ENCODE peak calls at places on chromosomes 6 and 20, in seven cellular contexts. V is epithelial cell of prostate, S is tibial nerve, E is cardiac muscle cell, A is left ventricle myocardium inferior, O is lung, G is psoas muscle. H is an unnamed sample.

GRCh38 chr6:147676468-147676867 is 168.0 kb downstream of the SAMD5 start:
- DNase-seq in V (no peak), S (no peak), E (no peak), A (no peak), O (no peak), G (no peak), H (no peak)

GRCh38 chr6:140921366-140922226 is 1211.1 kb upstream of the GJE1 start:
- DNase-seq in E (peak), V (peak), O (no peak), S (no peak), A (no peak), G (no peak), H (no peak)

GRCh38 chr6:167760979-167761793 is 65.5 kb upstream of the AFDN start:
- DNase-seq in S (peak), V (no peak), G (no peak), E (peak), A (peak), O (peak), H (no peak)

GRCh38 chr20:11378252-11378651 is 539.4 kb upstream of the BTBD3 start:
- DNase-seq in G (no peak), V (no peak), O (no peak), E (no peak), S (no peak), A (no peak), H (no peak)

GRCh38 chr6:157452096-157452495 is 71.1 kb downstream of the ZDHHC14 start:
- DNase-seq in S (no peak), A (no peak), V (no peak), O (no peak), G (no peak), E (no peak), H (no peak)

GRCh38 chr6:15776458-15776980 is 113.7 kb upstream of the DTNBP1 start:
- DNase-seq in G (no peak), A (no peak), V (no peak), O (no peak), E (no peak), S (no peak), H (no peak)

GRCh38 chr20:50561379-50562078 is 51.3 kb downstream of the PTPN1 start:
- DNase-seq in E (peak), A (no peak), V (peak), G (no peak), O (no peak), S (no peak), H (no peak)

GRCh38 chr20:1565461-1565860 is 8.0 kb upstream of the SIRPD start:
- DNase-seq in E (no peak), V (no peak), S (no peak), O (no peak), G (no peak), A (no peak), H (no peak)

GRCh38 chr6:72534236-72534635 is 87.6 kb upstream of the KCNQ5 start:
- DNase-seq in A (no peak), E (no peak), V (no peak), S (no peak), G (no peak), O (no peak), H (no peak)

GRCh38 chr6:137958809-137959565 is 91.9 kb downstream of the TNFAIP3 start:
- DNase-seq in A (no peak), V (peak), E (peak), S (no peak), O (no peak), G (no peak), H (no peak)

GRCh38 chr6:170097505-170098427 is 193.1 kb downstream of the DLL1 start:
- DNase-seq in A (no peak), G (no peak), S (no peak), V (no peak), O (no peak), E (no peak), H (no peak)

GRCh38 chr6:3506195-3506594 is 49.3 kb upstream of the SLC22A23 start:
- DNase-seq in E (no peak), V (no peak), S (no peak), A (no peak), G (no peak), O (no peak), H (no peak)

GRCh38 chr20:35294293-35294685 is 2.1 kb upstream of the FAM83C start:
- DNase-seq in S (no peak), O (no peak), V (no peak), E (no peak), A (no peak), G (no peak), H (no peak)

GRCh38 chr20:49507741-49508434 is 25.4 kb upstream of the KCNB1 start:
- DNase-seq in A (no peak), V (peak), G (no peak), S (no peak), O (no peak), E (no peak), H (no peak)

GRCh38 chr20:2108987-2109386 is 7.4 kb downstream of the STK35 start:
- DNase-seq in O (no peak), G (no peak), S (no peak), V (peak), A (no peak), E (peak), H (no peak)

GRCh38 chr20:59120491-59120890 is 43.1 kb upstream of the ZNF831 start:
- DNase-seq in E (no peak), G (no peak), A (no peak), O (no peak), S (no peak), V (no peak), H (no peak)

GRCh38 chr20:5825136-5825719 is 75.0 kb downstream of the SHLD1 start:
- DNase-seq in S (no peak), E (no peak), V (no peak), A (no peak), G (no peak), O (no peak), H (no peak)

GRCh38 chr6:131103296-131103695 is 32.0 kb upstream of the AKAP7 start:
- DNase-seq in A (no peak), S (no peak), E (no peak), G (no peak), V (no peak), O (no peak), H (no peak)

GRCh38 chr6:46606318-46606717 is 46.3 kb downstream of the CYP39A1 start:
- DNase-seq in O (no peak), G (no peak), A (no peak), S (no peak), V (no peak), E (no peak), H (no peak)

GRCh38 chr6:35035481-35036030 is 105.6 kb downstream of the TCP11 start:
- DNase-seq in A (no peak), S (no peak), V (no peak), G (no peak), E (no peak), O (no peak), H (no peak)

GRCh38 chr6:159797554-159797953 is 2.5 kb upstream of the PNLDC1 start:
- DNase-seq in G (no peak), S (no peak), E (no peak), V (no peak), O (no peak), A (no peak), H (no peak)

GRCh38 chr6:53250761-53251672 is 97.7 kb downstream of the ELOVL5 start:
- DNase-seq in S (no peak), O (no peak), G (no peak), A (no peak), E (peak), V (no peak), H (no peak)

GRCh38 chr6:151044465-151045441 is 179.3 kb downstream of the MTHFD1L start:
- DNase-seq in S (peak), A (peak), O (peak), G (peak), E (peak), V (peak), H (peak)

GRCh38 chr6:21022343-21023107 is 488.3 kb downstream of the CDKAL1 start:
- DNase-seq in E (peak), V (peak), A (no peak), O (peak), G (no peak), S (no peak), H (no peak)

GRCh38 chr6:139219746-139220145 is 72.1 kb downstream of the TXLNB start:
- DNase-seq in G (no peak), O (no peak), S (no peak), E (no peak), V (no peak), A (no peak), H (no peak)

GRCh38 chr20:17716331-17716730 is 16.6 kb downstream of the BANF2 start:
- DNase-seq in O (no peak), E (no peak), V (no peak), S (no peak), G (no peak), A (no peak), H (no peak)

GRCh38 chr6:157841211-157841840 is 18.3 kb downstream of the SNX9 start:
- DNase-seq in O (no peak), S (no peak), E (no peak), V (peak), A (no peak), G (no peak), H (no peak)

GRCh38 chr6:10569392-10570127 is 48.4 kb downstream of the GCNT2 start:
- DNase-seq in V (no peak), G (no peak), A (no peak), E (no peak), S (no peak), O (no peak), H (no peak)

GRCh38 chr6:3306848-3307247 is 48.1 kb downstream of the PSMG4 start:
- DNase-seq in S (no peak), V (no peak), E (no peak), O (no peak), A (no peak), G (no peak), H (no peak)

GRCh38 chr6:131923356-131923755 is 27.8 kb downstream of the CCN2 start:
- DNase-seq in E (peak), V (no peak), S (peak), O (peak), G (peak), A (peak), H (peak)

GRCh38 chr20:25317351-25318075 is 69.6 kb downstream of the PYGB start:
- DNase-seq in S (no peak), V (no peak), E (no peak), A (no peak), G (no peak), O (no peak), H (no peak)

GRCh38 chr20:32780278-32780677 is 18.1 kb downstream of the DNMT3B start:
- DNase-seq in S (no peak), O (no peak), A (no peak), V (no peak), E (no peak), G (no peak), H (no peak)

GRCh38 chr6:38415231-38416005 is 224.3 kb downstream of the BTBD9 start:
- DNase-seq in V (no peak), S (no peak), O (no peak), E (no peak), G (no peak), A (no peak), H (no peak)

GRCh38 chr6:165915022-165915770 is 252.2 kb upstream of the PDE10A start:
- DNase-seq in G (no peak), A (no peak), E (no peak), V (no peak), S (no peak), O (no peak), H (no peak)

GRCh38 chr20:46683939-46684750 is 5.1 kb downstream of the TP53RK start:
- DNase-seq in S (peak), O (peak), G (peak), E (peak), A (peak), V (no peak), H (no peak)

GRCh38 chr20:43914697-43915208 is at the start of gene TOX2:
- DNase-seq in A (peak), E (peak), O (no peak), V (no peak), S (no peak), G (peak), H (no peak)

GRCh38 chr6:39882567-39882953 is 51.7 kb downstream of the MOCS1 start:
- DNase-seq in E (peak), A (peak), S (peak), V (no peak), G (peak), O (peak), H (no peak)

GRCh38 chr6:121520337-121521163 is 85.1 kb downstream of the GJA1 start:
- DNase-seq in G (no peak), V (no peak), E (peak), S (no peak), A (no peak), O (no peak), H (no peak)

GRCh38 chr6:42452171-42453026 is 673 bp upstream of the TRERF1 start:
- DNase-seq in G (peak), S (no peak), A (peak), E (peak), V (no peak), O (peak), H (peak)

GRCh38 chr6:79404677-79405076 is 132.6 kb downstream of the LCA5 start:
- DNase-seq in A (no peak), E (no peak), O (no peak), V (no peak), G (no peak), S (no peak), H (no peak)
- H3K27ac ChIP-seq in A (no peak), E (no peak), O (no peak), V (no peak), G (no peak), S (no peak), H (no peak)

GRCh38 chr6:149094934-149095341 is 222.6 kb upstream of the TAB2 start:
- DNase-seq in V (no peak), S (no peak), G (no peak), E (peak), A (no peak), O (no peak), H (no peak)
- H3K27ac ChIP-seq in V (no peak), S (no peak), G (no peak), E (no peak), A (no peak), O (no peak), H (no peak)

GRCh38 chr20:41160686-41161085 is 23.3 kb downstream of the PLCG1 start:
- DNase-seq in E (no peak), S (no peak), V (no peak), O (no peak), G (no peak), A (no peak), H (no peak)

GRCh38 chr20:41163821-41164220 is 26.5 kb downstream of the PLCG1 start:
- DNase-seq in V (no peak), G (no peak), S (no peak), A (no peak), O (no peak), E (no peak), H (no peak)

GRCh38 chr20:41162396-41162795 is 25.1 kb downstream of the PLCG1 start:
- DNase-seq in O (no peak), V (no peak), S (no peak), G (no peak), A (no peak), E (no peak), H (no peak)

GRCh38 chr20:41159547-41159946 is 22.2 kb downstream of the PLCG1 start:
- DNase-seq in O (no peak), S (no peak), G (no peak), E (no peak), A (no peak), V (no peak), H (no peak)

DNA sequence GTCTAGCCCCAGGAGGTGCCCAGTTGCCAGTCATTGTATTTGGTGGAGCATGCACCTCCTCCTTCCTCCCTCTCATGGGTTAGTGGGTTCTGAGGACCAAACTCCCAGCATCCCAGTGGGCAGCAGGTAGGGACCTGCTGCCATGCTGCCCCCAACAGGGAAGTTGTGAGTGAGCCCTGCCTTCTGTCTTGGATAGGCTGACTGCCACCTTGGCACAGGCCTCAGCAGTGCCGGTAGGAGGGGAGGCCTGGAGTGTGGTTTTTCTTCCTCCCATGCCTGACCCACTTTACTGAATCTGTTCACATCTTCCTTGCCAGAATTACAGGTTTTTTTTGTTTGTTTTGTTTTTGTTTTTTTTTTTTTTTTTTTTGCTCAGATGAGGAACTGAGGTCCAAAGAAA is 24.5 kb downstream of the PLCG1 start:
- DNase-seq in A (no peak), G (no peak), O (no peak), V (no peak), E (no peak), S (no peak), H (no peak)
- H3K27ac ChIP-seq in A (peak), G (no peak), O (no peak), V (no peak), E (no peak), S (peak), H (peak)

DNA sequence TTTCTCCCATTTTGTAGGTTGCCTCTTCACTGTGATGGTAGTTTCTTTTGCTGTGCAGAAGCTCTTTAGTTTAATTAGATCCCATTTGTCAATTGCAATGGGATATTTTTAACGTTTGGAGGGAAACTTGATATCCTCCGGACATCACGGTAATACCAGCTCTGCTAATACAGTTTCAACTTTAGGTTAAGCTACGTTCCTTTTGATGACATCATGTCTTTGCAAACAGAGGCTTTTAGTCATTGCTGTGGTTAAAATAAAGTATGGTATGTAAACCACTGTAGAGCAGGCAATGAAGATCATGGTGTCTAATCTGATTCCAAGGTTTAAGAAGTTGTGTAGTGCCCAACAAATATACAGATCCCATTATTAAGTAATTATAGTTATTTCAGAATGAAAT is 168.0 kb upstream of the CHD6 start:
- DNase-seq in G (no peak), O (no peak), S (no peak), E (no peak), A (no peak), V (peak), H (no peak)
- H3K27ac ChIP-seq in G (no peak), O (no peak), S (no peak), E (no peak), A (no peak), V (no peak), H (no peak)

H was measured in substantia nigra.